ENCODE peak calls at places on chromosomes 11 and 22, in four cellular contexts. One of them, this sample, is unnamed.
A peak's percentile ranks its signal among the peaks of the same experiment; 100 is the strongest.

GRCh38 chr22:19619144-19620009 is 94.9 kb upstream of the SEPTIN5 start:
- DNase-seq in K562: no peak
- DNase-seq in GM12878: peak; percentile 43
- DNase-seq in HL-60: no peak
- DNase-seq in this sample: peak; percentile 48

GRCh38 chr22:35802885-35803284 is 85.2 kb downstream of the APOL5 start:
- DNase-seq in HL-60: no peak
- DNase-seq in K562: no peak
- DNase-seq in GM12878: no peak
- DNase-seq in this sample: no peak

GRCh38 chr11:47104337-47104950 is 72.2 kb downstream of the ARFGAP2 start:
- DNase-seq in K562: no peak
- DNase-seq in HL-60: no peak
- DNase-seq in GM12878: no peak
- DNase-seq in this sample: no peak

GRCh38 chr22:46050916-46051614 is 74.1 kb upstream of the WNT7B start:
- DNase-seq in HL-60: no peak
- DNase-seq in GM12878: no peak
- DNase-seq in K562: no peak
- DNase-seq in this sample: no peak

GRCh38 chr11:62671604-62672528 is at the start of the genes LBHD1 and UQCC3:
- DNase-seq in GM12878: no peak
- DNase-seq in K562: peak; percentile 80
- DNase-seq in HL-60: peak; percentile 90
- DNase-seq in this sample: peak; percentile 85

GRCh38 chr11:61602775-61603569 is 22.1 kb upstream of the SYT7 start:
- DNase-seq in K562: peak; percentile 73
- DNase-seq in HL-60: no peak
- DNase-seq in GM12878: no peak
- DNase-seq in this sample: no peak

GRCh38 chr11:31643831-31644230 is 134.3 kb downstream of the ELP4 start:
- DNase-seq in GM12878: no peak
- DNase-seq in HL-60: no peak
- DNase-seq in K562: no peak
- DNase-seq in this sample: no peak

GRCh38 chr22:31036671-31037550 is 44.2 kb upstream of the SMTN start:
- DNase-seq in K562: no peak
- DNase-seq in GM12878: no peak
- DNase-seq in HL-60: no peak
- DNase-seq in this sample: no peak

GRCh38 chr11:45576461-45577215 is 88.8 kb downstream of the CHST1 start:
- DNase-seq in GM12878: no peak
- DNase-seq in K562: no peak
- DNase-seq in HL-60: no peak
- DNase-seq in this sample: no peak

GRCh38 chr11:45577755-45578154 is 87.7 kb downstream of the CHST1 start:
- DNase-seq in HL-60: no peak
- DNase-seq in K562: no peak
- DNase-seq in GM12878: no peak
- DNase-seq in this sample: no peak

GRCh38 chr11:45578286-45578685 is 87.1 kb downstream of the CHST1 start:
- DNase-seq in GM12878: no peak
- DNase-seq in HL-60: no peak
- DNase-seq in K562: peak; percentile 77
- DNase-seq in this sample: no peak

GRCh38 chr11:45583981-45584380 is 81.4 kb downstream of the CHST1 start:
- DNase-seq in K562: no peak
- DNase-seq in GM12878: no peak
- DNase-seq in HL-60: no peak
- DNase-seq in this sample: no peak

DNA sequence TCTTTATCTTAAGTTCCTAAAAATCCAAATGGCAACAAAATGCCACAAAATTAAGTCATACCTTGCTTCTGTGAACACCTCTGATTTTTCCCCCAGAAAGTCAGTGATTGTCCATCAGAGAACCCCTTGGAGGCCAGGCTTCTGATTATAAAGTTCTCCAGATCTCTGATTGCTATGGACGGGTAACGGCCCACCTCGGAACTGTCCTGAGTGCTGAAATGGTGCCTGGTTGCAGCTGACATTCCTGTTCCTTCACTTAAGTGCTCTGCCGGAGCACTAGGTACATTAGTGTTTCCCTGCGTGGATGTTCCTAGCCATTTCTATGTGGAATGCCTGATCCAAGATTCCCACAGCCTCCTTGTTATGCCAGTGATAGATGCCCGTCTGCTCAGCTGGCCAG is 85.0 kb downstream of the CHST1 start:
- DNase-seq in GM12878: no peak
- DNase-seq in K562: no peak
- DNase-seq in HL-60: no peak
- DNase-seq in this sample: no peak
- TF ChIP-seq SPI1 in GM12878: no peak
- TF ChIP-seq SPI1 in K562: no peak
- TF ChIP-seq SPI1 in HL-60: no peak
- TF ChIP-seq SPI1 in this sample: no peak

GRCh38 chr22:42257386-42257785 is 13.1 kb downstream of the TCF20 start:
- DNase-seq in GM12878: no peak
- DNase-seq in K562: no peak
- DNase-seq in HL-60: no peak
- DNase-seq in this sample: no peak
- TF ChIP-seq SPI1 in GM12878: no peak
- TF ChIP-seq SPI1 in K562: no peak
- TF ChIP-seq SPI1 in HL-60: no peak
- TF ChIP-seq SPI1 in this sample: no peak

GRCh38 chr22:29541845-29542244 is 11.7 kb downstream of the THOC5 start:
- DNase-seq in HL-60: peak; percentile 25
- DNase-seq in GM12878: no peak
- DNase-seq in K562: no peak
- DNase-seq in this sample: no peak
- TF ChIP-seq SPI1 in HL-60: peak; percentile 87
- TF ChIP-seq SPI1 in GM12878: no peak
- TF ChIP-seq SPI1 in K562: no peak
- TF ChIP-seq SPI1 in this sample: no peak

GRCh38 chr22:38051900-38052862 is 5.0 kb upstream of the PICK1 start:
- DNase-seq in GM12878: peak; percentile 30
- DNase-seq in HL-60: peak; percentile 41
- DNase-seq in K562: peak; percentile 78
- DNase-seq in this sample: peak; percentile 91

GRCh38 chr22:38051261-38051660 is 5.9 kb upstream of the PICK1 start:
- DNase-seq in K562: no peak
- DNase-seq in GM12878: no peak
- DNase-seq in HL-60: no peak
- DNase-seq in this sample: no peak

GRCh38 chr22:38062782-38063181 is 5.6 kb downstream of the PICK1 start:
- DNase-seq in GM12878: no peak
- DNase-seq in K562: no peak
- DNase-seq in HL-60: no peak
- DNase-seq in this sample: no peak

GRCh38 chr22:38056969-38057841 is at the start of gene PICK1:
- DNase-seq in GM12878: peak; percentile 32
- DNase-seq in K562: peak; percentile 92
- DNase-seq in HL-60: peak; percentile 73
- DNase-seq in this sample: peak; percentile 94
- TF ChIP-seq SPI1 in GM12878: no peak
- TF ChIP-seq SPI1 in K562: peak; percentile 7
- TF ChIP-seq SPI1 in HL-60: peak; percentile 30
- TF ChIP-seq SPI1 in this sample: peak; percentile 9

GRCh38 chr11:64053699-64054098 is 18.0 kb downstream of the FLRT1 start:
- DNase-seq in GM12878: no peak
- DNase-seq in HL-60: no peak
- DNase-seq in K562: no peak
- DNase-seq in this sample: no peak
- TF ChIP-seq SPI1 in GM12878: no peak
- TF ChIP-seq SPI1 in HL-60: no peak
- TF ChIP-seq SPI1 in K562: no peak
- TF ChIP-seq SPI1 in this sample: no peak

DNA sequence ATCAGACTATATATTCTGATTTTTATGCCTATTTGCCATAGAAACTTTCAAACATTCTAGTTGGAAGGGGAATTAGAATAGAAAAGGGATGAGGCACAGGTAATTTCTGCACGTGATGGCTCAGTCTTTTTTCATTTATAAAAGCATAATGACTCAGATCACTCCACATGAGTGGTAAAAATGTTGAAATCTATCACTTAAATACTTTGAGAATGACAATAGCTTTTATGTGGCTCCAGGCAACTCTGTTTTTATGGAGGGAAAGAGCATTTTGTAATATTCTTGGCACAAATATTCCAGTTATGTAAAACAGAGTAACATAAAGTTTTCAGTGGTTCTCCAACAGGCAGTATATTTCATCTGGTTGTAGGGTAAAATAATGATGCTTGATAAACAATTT is 5.9 kb upstream of the MMP3 start:
- DNase-seq in K562: no peak
- DNase-seq in GM12878: no peak
- DNase-seq in HL-60: no peak
- DNase-seq in this sample: no peak
- TF ChIP-seq SPI1 in K562: no peak
- TF ChIP-seq SPI1 in GM12878: no peak
- TF ChIP-seq SPI1 in HL-60: no peak
- TF ChIP-seq SPI1 in this sample: no peak

DNA sequence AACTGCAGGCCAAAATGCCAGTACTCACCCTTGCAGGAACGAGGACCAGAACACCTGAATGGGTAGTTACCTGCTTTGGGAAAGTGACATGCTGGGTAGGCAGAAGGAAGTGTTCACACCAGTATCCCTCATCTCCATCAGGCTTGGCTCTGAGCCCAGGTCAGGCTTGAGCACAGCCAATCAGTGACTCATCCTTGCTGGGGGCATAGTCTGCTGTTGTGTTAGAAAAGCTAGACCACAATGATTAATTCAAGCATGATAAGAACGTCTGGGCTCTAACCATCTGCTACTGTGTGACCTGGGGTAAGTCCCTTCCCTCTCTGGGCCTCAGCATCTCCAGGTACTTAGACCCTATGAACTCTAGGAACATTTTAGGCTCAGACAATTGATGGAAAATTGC is 450.4 kb downstream of the MIAT start:
- DNase-seq in HL-60: no peak
- DNase-seq in K562: no peak
- DNase-seq in GM12878: no peak
- DNase-seq in this sample: no peak
- TF ChIP-seq SPI1 in HL-60: no peak
- TF ChIP-seq SPI1 in K562: no peak
- TF ChIP-seq SPI1 in GM12878: no peak
- TF ChIP-seq SPI1 in this sample: no peak

GRCh38 chr11:129728571-129728970 is 87.1 kb upstream of the TMEM45B start:
- DNase-seq in GM12878: no peak
- DNase-seq in HL-60: no peak
- DNase-seq in K562: no peak
- DNase-seq in this sample: no peak
- TF ChIP-seq SPI1 in GM12878: no peak
- TF ChIP-seq SPI1 in HL-60: no peak
- TF ChIP-seq SPI1 in K562: no peak
- TF ChIP-seq SPI1 in this sample: no peak

DNA sequence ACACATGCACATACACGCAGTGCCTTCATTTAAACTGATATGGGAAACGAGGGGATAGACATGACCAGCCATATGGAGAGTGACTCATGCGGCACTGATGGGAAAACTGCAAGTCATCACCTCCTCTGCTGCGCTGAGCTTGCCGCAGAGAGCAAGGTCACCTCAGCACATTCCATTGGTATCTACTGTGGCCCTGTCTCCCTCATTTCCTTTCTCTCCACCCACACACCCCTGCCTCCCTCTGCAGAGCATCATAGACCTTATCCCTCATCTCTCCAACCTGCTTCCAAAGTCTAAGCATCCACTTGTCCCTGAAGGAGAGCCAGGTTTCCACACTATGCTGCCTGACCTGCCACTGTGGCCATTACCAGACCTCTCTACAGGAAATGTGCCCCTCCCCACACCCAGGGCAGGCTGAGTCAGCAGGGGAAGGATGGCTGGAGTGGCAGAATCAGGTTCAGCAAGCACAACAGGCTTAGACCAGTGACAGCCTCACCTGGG is 116.9 kb upstream of the SNX19 start:
- DNase-seq in GM12878: no peak
- DNase-seq in K562: no peak
- DNase-seq in HL-60: no peak
- DNase-seq in this sample: no peak
- TF ChIP-seq SPI1 in GM12878: no peak
- TF ChIP-seq SPI1 in K562: no peak
- TF ChIP-seq SPI1 in HL-60: no peak
- TF ChIP-seq SPI1 in this sample: no peak